ENCODE peak calls at places on chromosomes 2 and 18, in five cellular contexts. P is adrenal gland, L is breast epithelium, F is HL-60, C is PC-9. E is an unnamed sample.

GRCh38 chr2:215293879-215294278 is 18.0 kb upstream of the ATIC start:
- DNase-seq in P (no peak), L (no peak), F (no peak), C (no peak), E (no peak)

GRCh38 chr2:192559541-192560126 is 364.9 kb upstream of the TMEFF2 start:
- DNase-seq in P (no peak), L (no peak), F (no peak), C (no peak), E (no peak)

GRCh38 chr2:212254331-212254730 is 284.3 kb downstream of the ERBB4 start:
- DNase-seq in P (no peak), L (no peak), F (no peak), C (no peak), E (no peak)

GRCh38 chr2:11771971-11772615 is 25.7 kb downstream of the LPIN1 start:
- DNase-seq in P (no peak), L (no peak), F (no peak), C (no peak), E (no peak)

GRCh38 chr18:5872886-5873285 is 22.4 kb downstream of the TMEM200C start:
- DNase-seq in P (no peak), L (no peak), F (no peak), C (no peak), E (no peak)

GRCh38 chr2:226583715-226584114 is 215.9 kb downstream of the IRS1 start:
- DNase-seq in P (no peak), L (no peak), F (no peak), C (peak), E (peak)

GRCh38 chr2:30447149-30448045 is at the start of gene LCLAT1:
- DNase-seq in P (peak), L (peak), F (peak), C (peak), E (peak)

GRCh38 chr2:148596033-148596432 is 48.5 kb upstream of the EPC2 start:
- DNase-seq in P (no peak), L (no peak), F (no peak), C (no peak), E (no peak)

GRCh38 chr2:101688266-101688665 is 9.2 kb upstream of the MAP4K4 start:
- DNase-seq in P (no peak), L (no peak), F (no peak), C (no peak), E (no peak)

GRCh38 chr2:42722328-42723190 is 41.4 kb downstream of the OXER1 start:
- DNase-seq in P (peak), L (no peak), F (peak), C (peak), E (peak)

GRCh38 chr2:17148298-17149228 is 369.7 kb downstream of the RAD51AP2 start:
- DNase-seq in P (peak), L (no peak), F (peak), C (no peak), E (no peak)

GRCh38 chr2:187654535-187654934 is 100.3 kb upstream of the TFPI start:
- DNase-seq in P (no peak), L (no peak), F (no peak), C (no peak), E (no peak)

GRCh38 chr2:154603682-154604081 is 94.8 kb upstream of the KCNJ3 start:
- DNase-seq in P (no peak), L (no peak), F (no peak), C (no peak), E (no peak)

GRCh38 chr18:63681449-63682381 is 20.0 kb upstream of the SERPINB3 start:
- DNase-seq in P (no peak), L (no peak), F (no peak), C (peak), E (no peak)

GRCh38 chr2:232330068-232330999 is 48.2 kb upstream of the ALPP start:
- DNase-seq in P (no peak), L (no peak), F (no peak), C (peak), E (no peak)

GRCh38 chr18:49898421-49898820 is 85.1 kb upstream of the ACAA2 start:
- DNase-seq in P (peak), L (no peak), F (peak), C (no peak), E (peak)

GRCh38 chr2:113208995-113209868 is 35.5 kb downstream of the PSD4 start:
- DNase-seq in P (no peak), L (no peak), F (no peak), C (no peak), E (no peak)

GRCh38 chr2:242075163-242075562 is 205.6 kb downstream of the RTP5 start:
- DNase-seq in P (no peak), L (no peak), F (no peak), C (peak), E (peak)

GRCh38 chr18:77547757-77548156 is 298.1 kb downstream of the GALR1 start:
- DNase-seq in P (no peak), L (no peak), F (no peak), C (no peak), E (no peak)

GRCh38 chr18:23826850-23827620 is 137.8 kb downstream of the LAMA3 start:
- DNase-seq in P (no peak), L (no peak), F (no peak), C (no peak), E (no peak)

DNA sequence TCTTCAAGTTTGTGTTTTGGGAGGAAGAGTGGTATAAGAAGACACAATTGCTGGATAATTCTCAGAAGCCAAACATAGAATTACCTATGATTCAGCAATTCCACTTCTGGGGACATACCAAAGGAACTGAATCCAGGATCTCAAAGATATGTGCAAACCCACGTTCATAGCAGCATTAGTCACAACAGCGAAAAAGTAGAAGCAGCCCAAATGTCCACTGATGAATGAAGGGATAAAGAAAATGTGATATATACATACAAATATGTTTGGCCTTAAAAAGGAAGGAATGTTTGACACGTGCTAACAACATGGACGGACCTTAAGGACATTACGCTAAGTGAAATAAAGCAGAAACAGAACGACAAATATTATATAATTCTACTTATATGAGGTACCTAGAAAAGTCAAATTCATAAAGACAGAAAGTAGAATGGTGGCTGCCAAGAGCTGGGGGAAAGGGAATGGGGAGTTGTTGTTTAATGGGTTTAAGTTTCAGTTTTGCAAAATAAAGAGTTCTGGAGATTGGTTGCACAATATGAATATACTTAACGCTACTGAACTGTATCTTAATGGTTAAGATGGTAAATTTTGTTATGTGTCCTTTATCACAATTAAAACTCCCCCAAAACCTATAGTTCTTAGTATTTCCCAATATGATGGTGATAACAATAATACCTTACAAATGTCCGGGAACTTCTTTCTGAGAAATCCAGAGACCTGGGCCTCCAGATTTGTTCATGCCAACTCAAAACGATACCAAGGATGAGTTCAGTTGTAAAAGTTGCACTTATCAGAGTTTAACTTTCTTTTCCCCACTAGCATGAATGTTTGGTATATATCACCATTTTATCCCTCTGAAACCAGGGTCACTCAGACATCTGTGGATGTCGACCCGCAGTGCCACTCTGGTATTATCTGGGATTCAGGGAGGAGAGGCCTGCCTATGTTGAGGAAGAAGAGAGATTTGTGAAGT is 33.7 kb upstream of the WIPF1 start:
- DNase-seq in P (no peak), L (no peak), F (no peak), C (no peak), E (peak)
- H3K4me3 ChIP-seq in P (no peak), L (no peak), F (no peak), C (no peak), E (no peak)

DNA sequence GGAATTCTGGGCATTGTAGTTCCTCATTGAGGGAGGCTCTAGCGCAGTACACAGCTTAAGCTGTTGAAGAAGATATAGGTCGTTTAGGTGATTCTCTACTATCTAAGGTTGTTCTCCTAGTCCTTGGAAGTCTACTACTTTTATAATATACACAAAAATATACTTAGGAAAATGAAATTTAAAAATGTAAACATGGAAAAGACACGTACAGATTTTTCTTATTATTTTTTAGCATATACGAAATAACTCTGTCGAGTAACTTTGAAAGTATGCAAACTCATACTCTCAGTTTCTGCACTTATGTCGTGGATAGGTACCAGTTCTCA is 272 bp upstream of the FASTKD1 start:
- DNase-seq in P (no peak), L (no peak), F (no peak), C (no peak), E (no peak)
- H3K4me3 ChIP-seq in P (no peak), L (peak), F (peak), C (peak), E (peak)

DNA sequence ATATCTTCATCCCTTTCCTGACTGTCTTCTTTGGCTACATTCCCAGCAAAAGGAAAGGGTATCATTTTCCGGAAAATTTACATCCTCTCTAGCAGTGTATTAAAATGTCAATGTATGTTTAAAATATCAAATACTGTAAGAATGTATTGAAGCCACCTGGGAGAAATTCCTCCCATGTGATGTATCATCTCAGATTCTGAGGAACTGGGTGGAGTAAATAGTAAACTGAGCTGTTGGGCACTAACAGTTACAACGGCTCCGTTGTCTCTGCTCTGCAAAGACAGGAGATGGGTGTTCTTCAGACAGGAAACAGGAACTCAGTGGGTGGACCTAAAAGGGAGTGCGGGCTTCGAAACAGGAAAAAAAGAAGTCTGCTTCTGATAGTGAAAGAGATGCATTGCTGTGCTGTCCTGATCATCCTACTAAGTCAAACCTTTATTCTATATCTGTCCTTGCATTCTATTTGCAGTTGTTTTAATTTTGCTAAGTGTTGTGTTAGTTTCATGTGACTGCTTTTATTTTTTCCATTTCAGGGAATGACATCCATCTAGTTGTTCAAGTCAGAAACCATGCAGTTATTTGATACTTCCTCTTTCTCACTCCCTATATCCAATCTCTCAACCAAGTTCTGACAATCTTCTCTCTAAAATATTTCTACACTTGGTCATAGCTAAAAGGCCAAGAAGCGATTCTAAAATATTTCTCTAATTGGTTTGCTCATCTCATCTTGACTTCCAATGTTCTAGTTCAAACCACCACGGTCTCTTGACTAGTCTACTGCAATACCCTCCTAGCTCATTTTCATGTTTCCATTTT is 19.4 kb downstream of the DOK1 start:
- DNase-seq in P (no peak), L (no peak), F (no peak), C (peak), E (no peak)
- H3K4me3 ChIP-seq in P (no peak), L (no peak), F (peak), C (no peak), E (no peak)

GRCh38 chr2:105388971-105389381 is 9.9 kb downstream of the FHL2 start:
- DNase-seq in P (peak), L (no peak), F (no peak), C (no peak), E (peak)
- H3K4me3 ChIP-seq in P (no peak), L (no peak), F (no peak), C (no peak), E (no peak)